ENCODE peak calls at places on chromosomes 7 and 10, in six cellular contexts. F is GM19239, N is GOT3, I is HFF-Myc, H is iris pigment epithelial cell, C is AG08395. S is an unnamed sample.

GRCh38 chr10:97822261-97822687 is 27.4 kb upstream of the GOLGA7B start:
- DNase-seq in H (no peak), C (no peak), I (no peak), F (no peak), N (no peak), S (no peak)

GRCh38 chr10:119268871-119269506 is 61.6 kb downstream of the GRK5 start:
- DNase-seq in I (no peak), N (no peak), C (no peak), F (peak; percentile 76), H (no peak), S (no peak)

GRCh38 chr10:87659571-87660483 is at the start of gene PAPSS2:
- DNase-seq in F (no peak), I (no peak), C (peak; percentile 61), N (peak; percentile 32), H (peak; percentile 77), S (peak; percentile 87)

GRCh38 chr7:20331912-20332317 is 1.2 kb downstream of the ITGB8 start:
- DNase-seq in I (no peak), F (no peak), C (no peak), N (no peak), H (no peak), S (no peak)

GRCh38 chr7:130740617-130741016 is 6.6 kb upstream of the KLF14 start:
- DNase-seq in N (no peak), C (no peak), H (no peak), F (no peak), I (no peak), S (no peak)

GRCh38 chr10:13707156-13707881 is 120.6 kb downstream of the PRPF18 start:
- DNase-seq in I (peak; percentile 84), C (peak; percentile 89), H (peak; percentile 87), N (peak; percentile 13), F (no peak), S (peak; percentile 93)

GRCh38 chr7:121395494-121395960 is 581 bp downstream of the FAM3C start:
- DNase-seq in H (peak; percentile 27), C (peak; percentile 14), N (no peak), I (no peak), F (no peak), S (no peak)

GRCh38 chr7:2843711-2844152 is 376 bp downstream of the GNA12 start:
- DNase-seq in N (no peak), I (no peak), C (peak; percentile 62), F (no peak), H (no peak), S (peak; percentile 81)

GRCh38 chr10:101385866-101386658 is 32.1 kb downstream of the BTRC start:
- DNase-seq in H (peak; percentile 63), C (no peak), F (no peak), I (no peak), N (no peak), S (no peak)

GRCh38 chr10:58435297-58435696 is 50.1 kb downstream of the TFAM start:
- DNase-seq in F (no peak), N (peak; percentile 41), C (peak; percentile 92), I (peak; percentile 89), H (peak; percentile 97), S (no peak)

GRCh38 chr10:113027574-113028392 is 77.7 kb downstream of the TCF7L2 start:
- DNase-seq in N (no peak), I (no peak), H (peak; percentile 37), C (no peak), F (no peak), S (peak; percentile 33)

GRCh38 chr10:114876602-114877300 is 55.2 kb downstream of the FHIP2A start:
- DNase-seq in C (peak; percentile 71), H (peak; percentile 58), F (peak; percentile 43), I (peak; percentile 38), N (no peak), S (peak; percentile 71)

GRCh38 chr10:127024655-127025054 is 119.4 kb downstream of the DOCK1 start:
- DNase-seq in C (peak; percentile 84), I (no peak), F (no peak), N (no peak), H (no peak), S (peak; percentile 92)

GRCh38 chr7:22647451-22648257 is 79.3 kb upstream of the IL6 start:
- DNase-seq in N (no peak), H (peak; percentile 97), F (no peak), I (peak; percentile 29), C (peak; percentile 54), S (no peak)

GRCh38 chr10:98414578-98414931 is 427 bp downstream of the PYROXD2 start:
- DNase-seq in I (no peak), H (no peak), C (no peak), F (no peak), N (no peak), S (no peak)

GRCh38 chr10:71981024-71981867 is 17.1 kb downstream of the CHST3 start:
- DNase-seq in C (no peak), N (no peak), F (no peak), I (no peak), H (no peak), S (peak; percentile 81)

GRCh38 chr7:20929199-20929598 is 142.5 kb upstream of the SP8 start:
- DNase-seq in F (no peak), N (no peak), C (no peak), H (no peak), I (no peak), S (no peak)

GRCh38 chr7:90580051-90580450 is 16.1 kb upstream of the CDK14 start:
- DNase-seq in H (no peak), I (no peak), N (no peak), F (no peak), C (no peak), S (no peak)

GRCh38 chr7:117019786-117020604 is 66.7 kb downstream of the ST7 start:
- DNase-seq in C (peak; percentile 77), H (peak; percentile 97), I (peak; percentile 60), N (peak; percentile 7), F (no peak), S (peak; percentile 93)

GRCh38 chr10:86334515-86335085 is 32.0 kb downstream of the GRID1 start:
- DNase-seq in C (no peak), F (no peak), N (no peak), H (no peak), I (no peak), S (peak; percentile 14)

GRCh38 chr7:142809671-142810070 is 38.9 kb downstream of the PRSS2 start:
- DNase-seq in I (no peak), C (no peak), H (no peak), F (no peak), N (no peak), S (no peak)

GRCh38 chr10:3169738-3170137 is 2.8 kb downstream of the PITRM1 start:
- DNase-seq in N (no peak), F (no peak), I (no peak), C (no peak), H (peak; percentile 16), S (no peak)

GRCh38 chr10:105434970-105435369 is 793.9 kb downstream of the SORCS3 start:
- DNase-seq in I (no peak), N (no peak), H (no peak), F (no peak), C (no peak), S (no peak)